ENCODE peak calls at places on chromosomes 11 and 22, in six cellular contexts. One of them, this sample, is unnamed.

GRCh38 chr11:316031-316701 is 2.3 kb downstream of the IFITM1 start:
- DNase-seq in GM13977: no peak
- DNase-seq in activated CD8-positive, alpha-beta T cell treated with anti-CD3 and anti-CD28 coated beads, Interleukin-2, amount 10 ng/mL, durations not matched to agents 7 days and 5 days: peak
- DNase-seq in stimulated activated CD8-positive, alpha-beta memory T cell treated with anti-CD3 and anti-CD28 coated beads, Interleukin-15, amount 100 ng/mL, for 1 hour: no peak
- DNase-seq in dermis blood vessel endothelial cell: no peak
- DNase-seq in activated T-cell treated with anti-CD3 and anti-CD28 coated beads, Interleukin-2, amount 50 U/mL, for 48 hours: peak
- DNase-seq in this sample: no peak

GRCh38 chr22:35564975-35565867 is 24.6 kb downstream of the RASD2 start:
- DNase-seq in activated CD8-positive, alpha-beta T cell treated with anti-CD3 and anti-CD28 coated beads, Interleukin-2, amount 10 ng/mL, durations not matched to agents 7 days and 5 days: no peak
- DNase-seq in GM13977: no peak
- DNase-seq in activated T-cell treated with anti-CD3 and anti-CD28 coated beads, Interleukin-2, amount 50 U/mL, for 48 hours: no peak
- DNase-seq in stimulated activated CD8-positive, alpha-beta memory T cell treated with anti-CD3 and anti-CD28 coated beads, Interleukin-15, amount 100 ng/mL, for 1 hour: no peak
- DNase-seq in dermis blood vessel endothelial cell: no peak
- DNase-seq in this sample: no peak

GRCh38 chr11:103683581-103683980 is 352.9 kb upstream of the DDI1 start:
- DNase-seq in GM13977: no peak
- DNase-seq in stimulated activated CD8-positive, alpha-beta memory T cell treated with anti-CD3 and anti-CD28 coated beads, Interleukin-15, amount 100 ng/mL, for 1 hour: no peak
- DNase-seq in activated T-cell treated with anti-CD3 and anti-CD28 coated beads, Interleukin-2, amount 50 U/mL, for 48 hours: no peak
- DNase-seq in activated CD8-positive, alpha-beta T cell treated with anti-CD3 and anti-CD28 coated beads, Interleukin-2, amount 10 ng/mL, durations not matched to agents 7 days and 5 days: no peak
- DNase-seq in dermis blood vessel endothelial cell: peak
- DNase-seq in this sample: peak

GRCh38 chr22:35301370-35301874 is 1.7 kb downstream of the TOM1 start:
- DNase-seq in dermis blood vessel endothelial cell: no peak
- DNase-seq in stimulated activated CD8-positive, alpha-beta memory T cell treated with anti-CD3 and anti-CD28 coated beads, Interleukin-15, amount 100 ng/mL, for 1 hour: no peak
- DNase-seq in activated T-cell treated with anti-CD3 and anti-CD28 coated beads, Interleukin-2, amount 50 U/mL, for 48 hours: peak
- DNase-seq in GM13977: no peak
- DNase-seq in activated CD8-positive, alpha-beta T cell treated with anti-CD3 and anti-CD28 coated beads, Interleukin-2, amount 10 ng/mL, durations not matched to agents 7 days and 5 days: no peak
- DNase-seq in this sample: peak

GRCh38 chr11:67032830-67033555 is 10.1 kb downstream of the SYT12 start:
- DNase-seq in activated CD8-positive, alpha-beta T cell treated with anti-CD3 and anti-CD28 coated beads, Interleukin-2, amount 10 ng/mL, durations not matched to agents 7 days and 5 days: no peak
- DNase-seq in GM13977: no peak
- DNase-seq in dermis blood vessel endothelial cell: peak
- DNase-seq in stimulated activated CD8-positive, alpha-beta memory T cell treated with anti-CD3 and anti-CD28 coated beads, Interleukin-15, amount 100 ng/mL, for 1 hour: no peak
- DNase-seq in activated T-cell treated with anti-CD3 and anti-CD28 coated beads, Interleukin-2, amount 50 U/mL, for 48 hours: no peak
- DNase-seq in this sample: peak

GRCh38 chr11:110971110-110971509 is 258.9 kb upstream of the ARHGAP20 start:
- DNase-seq in dermis blood vessel endothelial cell: no peak
- DNase-seq in activated T-cell treated with anti-CD3 and anti-CD28 coated beads, Interleukin-2, amount 50 U/mL, for 48 hours: no peak
- DNase-seq in activated CD8-positive, alpha-beta T cell treated with anti-CD3 and anti-CD28 coated beads, Interleukin-2, amount 10 ng/mL, durations not matched to agents 7 days and 5 days: no peak
- DNase-seq in GM13977: no peak
- DNase-seq in stimulated activated CD8-positive, alpha-beta memory T cell treated with anti-CD3 and anti-CD28 coated beads, Interleukin-15, amount 100 ng/mL, for 1 hour: no peak
- DNase-seq in this sample: peak

GRCh38 chr11:33735426-33736147 is 636 bp downstream of the CD59 start:
- DNase-seq in stimulated activated CD8-positive, alpha-beta memory T cell treated with anti-CD3 and anti-CD28 coated beads, Interleukin-15, amount 100 ng/mL, for 1 hour: no peak
- DNase-seq in GM13977: peak
- DNase-seq in dermis blood vessel endothelial cell: peak
- DNase-seq in activated CD8-positive, alpha-beta T cell treated with anti-CD3 and anti-CD28 coated beads, Interleukin-2, amount 10 ng/mL, durations not matched to agents 7 days and 5 days: peak
- DNase-seq in activated T-cell treated with anti-CD3 and anti-CD28 coated beads, Interleukin-2, amount 50 U/mL, for 48 hours: peak
- DNase-seq in this sample: no peak

GRCh38 chr11:3947084-3947483 is 91.6 kb downstream of the STIM1 start:
- DNase-seq in GM13977: peak
- DNase-seq in activated T-cell treated with anti-CD3 and anti-CD28 coated beads, Interleukin-2, amount 50 U/mL, for 48 hours: no peak
- DNase-seq in dermis blood vessel endothelial cell: peak
- DNase-seq in activated CD8-positive, alpha-beta T cell treated with anti-CD3 and anti-CD28 coated beads, Interleukin-2, amount 10 ng/mL, durations not matched to agents 7 days and 5 days: peak
- DNase-seq in stimulated activated CD8-positive, alpha-beta memory T cell treated with anti-CD3 and anti-CD28 coated beads, Interleukin-15, amount 100 ng/mL, for 1 hour: peak
- DNase-seq in this sample: no peak

GRCh38 chr11:134288486-134288885 is 12.3 kb downstream of the GLB1L3 start:
- DNase-seq in GM13977: no peak
- DNase-seq in activated CD8-positive, alpha-beta T cell treated with anti-CD3 and anti-CD28 coated beads, Interleukin-2, amount 10 ng/mL, durations not matched to agents 7 days and 5 days: no peak
- DNase-seq in stimulated activated CD8-positive, alpha-beta memory T cell treated with anti-CD3 and anti-CD28 coated beads, Interleukin-15, amount 100 ng/mL, for 1 hour: no peak
- DNase-seq in dermis blood vessel endothelial cell: no peak
- DNase-seq in activated T-cell treated with anti-CD3 and anti-CD28 coated beads, Interleukin-2, amount 50 U/mL, for 48 hours: no peak
- DNase-seq in this sample: no peak

GRCh38 chr11:793556-793955 is 3.7 kb upstream of the CEND1 start:
- DNase-seq in GM13977: no peak
- DNase-seq in dermis blood vessel endothelial cell: no peak
- DNase-seq in stimulated activated CD8-positive, alpha-beta memory T cell treated with anti-CD3 and anti-CD28 coated beads, Interleukin-15, amount 100 ng/mL, for 1 hour: no peak
- DNase-seq in activated CD8-positive, alpha-beta T cell treated with anti-CD3 and anti-CD28 coated beads, Interleukin-2, amount 10 ng/mL, durations not matched to agents 7 days and 5 days: no peak
- DNase-seq in activated T-cell treated with anti-CD3 and anti-CD28 coated beads, Interleukin-2, amount 50 U/mL, for 48 hours: no peak
- DNase-seq in this sample: no peak

GRCh38 chr22:37711490-37711889 is 14.6 kb downstream of the TRIOBP start:
- DNase-seq in GM13977: no peak
- DNase-seq in stimulated activated CD8-positive, alpha-beta memory T cell treated with anti-CD3 and anti-CD28 coated beads, Interleukin-15, amount 100 ng/mL, for 1 hour: no peak
- DNase-seq in dermis blood vessel endothelial cell: no peak
- DNase-seq in activated T-cell treated with anti-CD3 and anti-CD28 coated beads, Interleukin-2, amount 50 U/mL, for 48 hours: no peak
- DNase-seq in activated CD8-positive, alpha-beta T cell treated with anti-CD3 and anti-CD28 coated beads, Interleukin-2, amount 10 ng/mL, durations not matched to agents 7 days and 5 days: no peak
- DNase-seq in this sample: no peak

GRCh38 chr11:80987161-80987560 is 1546.3 kb upstream of the TENM4 start:
- DNase-seq in dermis blood vessel endothelial cell: no peak
- DNase-seq in activated T-cell treated with anti-CD3 and anti-CD28 coated beads, Interleukin-2, amount 50 U/mL, for 48 hours: no peak
- DNase-seq in activated CD8-positive, alpha-beta T cell treated with anti-CD3 and anti-CD28 coated beads, Interleukin-2, amount 10 ng/mL, durations not matched to agents 7 days and 5 days: no peak
- DNase-seq in GM13977: no peak
- DNase-seq in stimulated activated CD8-positive, alpha-beta memory T cell treated with anti-CD3 and anti-CD28 coated beads, Interleukin-15, amount 100 ng/mL, for 1 hour: no peak
- DNase-seq in this sample: no peak

GRCh38 chr22:39661842-39662676 is 91.5 kb downstream of the CACNA1I start:
- DNase-seq in activated T-cell treated with anti-CD3 and anti-CD28 coated beads, Interleukin-2, amount 50 U/mL, for 48 hours: peak
- DNase-seq in GM13977: peak
- DNase-seq in dermis blood vessel endothelial cell: no peak
- DNase-seq in activated CD8-positive, alpha-beta T cell treated with anti-CD3 and anti-CD28 coated beads, Interleukin-2, amount 10 ng/mL, durations not matched to agents 7 days and 5 days: peak
- DNase-seq in stimulated activated CD8-positive, alpha-beta memory T cell treated with anti-CD3 and anti-CD28 coated beads, Interleukin-15, amount 100 ng/mL, for 1 hour: peak
- DNase-seq in this sample: no peak

GRCh38 chr22:17981497-17981896 is 42.9 kb downstream of the MICAL3 start:
- DNase-seq in activated CD8-positive, alpha-beta T cell treated with anti-CD3 and anti-CD28 coated beads, Interleukin-2, amount 10 ng/mL, durations not matched to agents 7 days and 5 days: no peak
- DNase-seq in GM13977: no peak
- DNase-seq in dermis blood vessel endothelial cell: no peak
- DNase-seq in stimulated activated CD8-positive, alpha-beta memory T cell treated with anti-CD3 and anti-CD28 coated beads, Interleukin-15, amount 100 ng/mL, for 1 hour: no peak
- DNase-seq in activated T-cell treated with anti-CD3 and anti-CD28 coated beads, Interleukin-2, amount 50 U/mL, for 48 hours: no peak
- DNase-seq in this sample: no peak

GRCh38 chr11:130029137-130029536 is 26.5 kb upstream of the PRDM10 start:
- DNase-seq in GM13977: no peak
- DNase-seq in dermis blood vessel endothelial cell: no peak
- DNase-seq in activated T-cell treated with anti-CD3 and anti-CD28 coated beads, Interleukin-2, amount 50 U/mL, for 48 hours: no peak
- DNase-seq in activated CD8-positive, alpha-beta T cell treated with anti-CD3 and anti-CD28 coated beads, Interleukin-2, amount 10 ng/mL, durations not matched to agents 7 days and 5 days: no peak
- DNase-seq in stimulated activated CD8-positive, alpha-beta memory T cell treated with anti-CD3 and anti-CD28 coated beads, Interleukin-15, amount 100 ng/mL, for 1 hour: no peak
- DNase-seq in this sample: peak

GRCh38 chr11:93209476-93209875 is 11.7 kb upstream of the SLC36A4 start:
- DNase-seq in GM13977: no peak
- DNase-seq in stimulated activated CD8-positive, alpha-beta memory T cell treated with anti-CD3 and anti-CD28 coated beads, Interleukin-15, amount 100 ng/mL, for 1 hour: no peak
- DNase-seq in activated CD8-positive, alpha-beta T cell treated with anti-CD3 and anti-CD28 coated beads, Interleukin-2, amount 10 ng/mL, durations not matched to agents 7 days and 5 days: no peak
- DNase-seq in dermis blood vessel endothelial cell: no peak
- DNase-seq in activated T-cell treated with anti-CD3 and anti-CD28 coated beads, Interleukin-2, amount 50 U/mL, for 48 hours: no peak
- DNase-seq in this sample: no peak

GRCh38 chr11:93537022-93537421 is 6.2 kb downstream of the SMCO4 start:
- DNase-seq in activated CD8-positive, alpha-beta T cell treated with anti-CD3 and anti-CD28 coated beads, Interleukin-2, amount 10 ng/mL, durations not matched to agents 7 days and 5 days: no peak
- DNase-seq in activated T-cell treated with anti-CD3 and anti-CD28 coated beads, Interleukin-2, amount 50 U/mL, for 48 hours: no peak
- DNase-seq in dermis blood vessel endothelial cell: no peak
- DNase-seq in stimulated activated CD8-positive, alpha-beta memory T cell treated with anti-CD3 and anti-CD28 coated beads, Interleukin-15, amount 100 ng/mL, for 1 hour: no peak
- DNase-seq in GM13977: no peak
- DNase-seq in this sample: no peak

GRCh38 chr11:129737535-129738230 is 78.0 kb upstream of the TMEM45B start:
- DNase-seq in activated CD8-positive, alpha-beta T cell treated with anti-CD3 and anti-CD28 coated beads, Interleukin-2, amount 10 ng/mL, durations not matched to agents 7 days and 5 days: no peak
- DNase-seq in GM13977: no peak
- DNase-seq in dermis blood vessel endothelial cell: no peak
- DNase-seq in stimulated activated CD8-positive, alpha-beta memory T cell treated with anti-CD3 and anti-CD28 coated beads, Interleukin-15, amount 100 ng/mL, for 1 hour: no peak
- DNase-seq in activated T-cell treated with anti-CD3 and anti-CD28 coated beads, Interleukin-2, amount 50 U/mL, for 48 hours: no peak
- DNase-seq in this sample: no peak

GRCh38 chr22:32824531-32825315 is 23.2 kb downstream of the TIMP3 start:
- DNase-seq in activated T-cell treated with anti-CD3 and anti-CD28 coated beads, Interleukin-2, amount 50 U/mL, for 48 hours: no peak
- DNase-seq in stimulated activated CD8-positive, alpha-beta memory T cell treated with anti-CD3 and anti-CD28 coated beads, Interleukin-15, amount 100 ng/mL, for 1 hour: no peak
- DNase-seq in activated CD8-positive, alpha-beta T cell treated with anti-CD3 and anti-CD28 coated beads, Interleukin-2, amount 10 ng/mL, durations not matched to agents 7 days and 5 days: no peak
- DNase-seq in dermis blood vessel endothelial cell: peak
- DNase-seq in GM13977: no peak
- DNase-seq in this sample: no peak

GRCh38 chr11:3155691-3156258 is 9.3 kb downstream of the OSBPL5 start:
- DNase-seq in activated CD8-positive, alpha-beta T cell treated with anti-CD3 and anti-CD28 coated beads, Interleukin-2, amount 10 ng/mL, durations not matched to agents 7 days and 5 days: no peak
- DNase-seq in stimulated activated CD8-positive, alpha-beta memory T cell treated with anti-CD3 and anti-CD28 coated beads, Interleukin-15, amount 100 ng/mL, for 1 hour: no peak
- DNase-seq in GM13977: no peak
- DNase-seq in activated T-cell treated with anti-CD3 and anti-CD28 coated beads, Interleukin-2, amount 50 U/mL, for 48 hours: no peak
- DNase-seq in dermis blood vessel endothelial cell: no peak
- DNase-seq in this sample: no peak

GRCh38 chr11:106306942-106307341 is 229.5 kb downstream of the AASDHPPT start:
- DNase-seq in activated T-cell treated with anti-CD3 and anti-CD28 coated beads, Interleukin-2, amount 50 U/mL, for 48 hours: no peak
- DNase-seq in stimulated activated CD8-positive, alpha-beta memory T cell treated with anti-CD3 and anti-CD28 coated beads, Interleukin-15, amount 100 ng/mL, for 1 hour: no peak
- DNase-seq in dermis blood vessel endothelial cell: peak
- DNase-seq in activated CD8-positive, alpha-beta T cell treated with anti-CD3 and anti-CD28 coated beads, Interleukin-2, amount 10 ng/mL, durations not matched to agents 7 days and 5 days: no peak
- DNase-seq in GM13977: no peak
- DNase-seq in this sample: peak

GRCh38 chr22:23382796-23383195 is 197.3 kb downstream of the IGLL1 start:
- DNase-seq in stimulated activated CD8-positive, alpha-beta memory T cell treated with anti-CD3 and anti-CD28 coated beads, Interleukin-15, amount 100 ng/mL, for 1 hour: no peak
- DNase-seq in GM13977: no peak
- DNase-seq in activated CD8-positive, alpha-beta T cell treated with anti-CD3 and anti-CD28 coated beads, Interleukin-2, amount 10 ng/mL, durations not matched to agents 7 days and 5 days: no peak
- DNase-seq in dermis blood vessel endothelial cell: no peak
- DNase-seq in activated T-cell treated with anti-CD3 and anti-CD28 coated beads, Interleukin-2, amount 50 U/mL, for 48 hours: no peak
- DNase-seq in this sample: no peak

GRCh38 chr11:76770642-76771445 is 12.3 kb upstream of the TSKU start:
- DNase-seq in GM13977: no peak
- DNase-seq in activated T-cell treated with anti-CD3 and anti-CD28 coated beads, Interleukin-2, amount 50 U/mL, for 48 hours: no peak
- DNase-seq in stimulated activated CD8-positive, alpha-beta memory T cell treated with anti-CD3 and anti-CD28 coated beads, Interleukin-15, amount 100 ng/mL, for 1 hour: no peak
- DNase-seq in activated CD8-positive, alpha-beta T cell treated with anti-CD3 and anti-CD28 coated beads, Interleukin-2, amount 10 ng/mL, durations not matched to agents 7 days and 5 days: no peak
- DNase-seq in dermis blood vessel endothelial cell: no peak
- DNase-seq in this sample: peak

GRCh38 chr11:61914471-61915171 is 2.7 kb downstream of the RAB3IL1 start:
- DNase-seq in GM13977: no peak
- DNase-seq in dermis blood vessel endothelial cell: no peak
- DNase-seq in stimulated activated CD8-positive, alpha-beta memory T cell treated with anti-CD3 and anti-CD28 coated beads, Interleukin-15, amount 100 ng/mL, for 1 hour: no peak
- DNase-seq in activated CD8-positive, alpha-beta T cell treated with anti-CD3 and anti-CD28 coated beads, Interleukin-2, amount 10 ng/mL, durations not matched to agents 7 days and 5 days: no peak
- DNase-seq in activated T-cell treated with anti-CD3 and anti-CD28 coated beads, Interleukin-2, amount 50 U/mL, for 48 hours: no peak
- DNase-seq in this sample: no peak

GRCh38 chr22:44026630-44027511 is 2.8 kb downstream of the PARVB start:
- DNase-seq in activated T-cell treated with anti-CD3 and anti-CD28 coated beads, Interleukin-2, amount 50 U/mL, for 48 hours: peak
- DNase-seq in GM13977: peak
- DNase-seq in activated CD8-positive, alpha-beta T cell treated with anti-CD3 and anti-CD28 coated beads, Interleukin-2, amount 10 ng/mL, durations not matched to agents 7 days and 5 days: peak
- DNase-seq in stimulated activated CD8-positive, alpha-beta memory T cell treated with anti-CD3 and anti-CD28 coated beads, Interleukin-15, amount 100 ng/mL, for 1 hour: peak
- DNase-seq in dermis blood vessel endothelial cell: peak
- DNase-seq in this sample: no peak

GRCh38 chr11:100576044-100577021 is 110.8 kb upstream of the ARHGAP42 start:
- DNase-seq in dermis blood vessel endothelial cell: peak
- DNase-seq in stimulated activated CD8-positive, alpha-beta memory T cell treated with anti-CD3 and anti-CD28 coated beads, Interleukin-15, amount 100 ng/mL, for 1 hour: no peak
- DNase-seq in GM13977: peak
- DNase-seq in activated CD8-positive, alpha-beta T cell treated with anti-CD3 and anti-CD28 coated beads, Interleukin-2, amount 10 ng/mL, durations not matched to agents 7 days and 5 days: peak
- DNase-seq in activated T-cell treated with anti-CD3 and anti-CD28 coated beads, Interleukin-2, amount 50 U/mL, for 48 hours: no peak
- DNase-seq in this sample: peak

GRCh38 chr22:35482311-35482710 is 58.3 kb upstream of the RASD2 start:
- DNase-seq in activated T-cell treated with anti-CD3 and anti-CD28 coated beads, Interleukin-2, amount 50 U/mL, for 48 hours: no peak
- DNase-seq in dermis blood vessel endothelial cell: no peak
- DNase-seq in stimulated activated CD8-positive, alpha-beta memory T cell treated with anti-CD3 and anti-CD28 coated beads, Interleukin-15, amount 100 ng/mL, for 1 hour: no peak
- DNase-seq in GM13977: no peak
- DNase-seq in activated CD8-positive, alpha-beta T cell treated with anti-CD3 and anti-CD28 coated beads, Interleukin-2, amount 10 ng/mL, durations not matched to agents 7 days and 5 days: no peak
- DNase-seq in this sample: no peak

GRCh38 chr11:125280646-125281045 is 116.1 kb downstream of the PKNOX2 start:
- DNase-seq in activated CD8-positive, alpha-beta T cell treated with anti-CD3 and anti-CD28 coated beads, Interleukin-2, amount 10 ng/mL, durations not matched to agents 7 days and 5 days: no peak
- DNase-seq in stimulated activated CD8-positive, alpha-beta memory T cell treated with anti-CD3 and anti-CD28 coated beads, Interleukin-15, amount 100 ng/mL, for 1 hour: no peak
- DNase-seq in dermis blood vessel endothelial cell: no peak
- DNase-seq in activated T-cell treated with anti-CD3 and anti-CD28 coated beads, Interleukin-2, amount 50 U/mL, for 48 hours: no peak
- DNase-seq in GM13977: no peak
- DNase-seq in this sample: no peak

GRCh38 chr11:104451193-104451592 is 287.2 kb upstream of the PDGFD start:
- DNase-seq in activated CD8-positive, alpha-beta T cell treated with anti-CD3 and anti-CD28 coated beads, Interleukin-2, amount 10 ng/mL, durations not matched to agents 7 days and 5 days: no peak
- DNase-seq in dermis blood vessel endothelial cell: no peak
- DNase-seq in GM13977: no peak
- DNase-seq in stimulated activated CD8-positive, alpha-beta memory T cell treated with anti-CD3 and anti-CD28 coated beads, Interleukin-15, amount 100 ng/mL, for 1 hour: no peak
- DNase-seq in activated T-cell treated with anti-CD3 and anti-CD28 coated beads, Interleukin-2, amount 50 U/mL, for 48 hours: no peak
- DNase-seq in this sample: no peak

GRCh38 chr11:134393638-134394037 is 18.4 kb downstream of the B3GAT1 start:
- DNase-seq in dermis blood vessel endothelial cell: no peak
- DNase-seq in stimulated activated CD8-positive, alpha-beta memory T cell treated with anti-CD3 and anti-CD28 coated beads, Interleukin-15, amount 100 ng/mL, for 1 hour: no peak
- DNase-seq in activated T-cell treated with anti-CD3 and anti-CD28 coated beads, Interleukin-2, amount 50 U/mL, for 48 hours: no peak
- DNase-seq in GM13977: no peak
- DNase-seq in activated CD8-positive, alpha-beta T cell treated with anti-CD3 and anti-CD28 coated beads, Interleukin-2, amount 10 ng/mL, durations not matched to agents 7 days and 5 days: no peak
- DNase-seq in this sample: peak

GRCh38 chr11:112599861-112600533 is 339.3 kb upstream of the PLET1 start:
- DNase-seq in GM13977: no peak
- DNase-seq in dermis blood vessel endothelial cell: peak
- DNase-seq in stimulated activated CD8-positive, alpha-beta memory T cell treated with anti-CD3 and anti-CD28 coated beads, Interleukin-15, amount 100 ng/mL, for 1 hour: no peak
- DNase-seq in activated CD8-positive, alpha-beta T cell treated with anti-CD3 and anti-CD28 coated beads, Interleukin-2, amount 10 ng/mL, durations not matched to agents 7 days and 5 days: no peak
- DNase-seq in activated T-cell treated with anti-CD3 and anti-CD28 coated beads, Interleukin-2, amount 50 U/mL, for 48 hours: no peak
- DNase-seq in this sample: no peak

GRCh38 chr11:61514050-61514917 is 5.7 kb downstream of the LRRC10B start:
- DNase-seq in activated CD8-positive, alpha-beta T cell treated with anti-CD3 and anti-CD28 coated beads, Interleukin-2, amount 10 ng/mL, durations not matched to agents 7 days and 5 days: no peak
- DNase-seq in dermis blood vessel endothelial cell: no peak
- DNase-seq in stimulated activated CD8-positive, alpha-beta memory T cell treated with anti-CD3 and anti-CD28 coated beads, Interleukin-15, amount 100 ng/mL, for 1 hour: no peak
- DNase-seq in GM13977: no peak
- DNase-seq in activated T-cell treated with anti-CD3 and anti-CD28 coated beads, Interleukin-2, amount 50 U/mL, for 48 hours: no peak
- DNase-seq in this sample: no peak

GRCh38 chr11:111846063-111846462 is 25.3 kb downstream of the ALG9 start:
- DNase-seq in GM13977: no peak
- DNase-seq in activated T-cell treated with anti-CD3 and anti-CD28 coated beads, Interleukin-2, amount 50 U/mL, for 48 hours: no peak
- DNase-seq in stimulated activated CD8-positive, alpha-beta memory T cell treated with anti-CD3 and anti-CD28 coated beads, Interleukin-15, amount 100 ng/mL, for 1 hour: no peak
- DNase-seq in dermis blood vessel endothelial cell: peak
- DNase-seq in activated CD8-positive, alpha-beta T cell treated with anti-CD3 and anti-CD28 coated beads, Interleukin-2, amount 10 ng/mL, durations not matched to agents 7 days and 5 days: no peak
- DNase-seq in this sample: peak

GRCh38 chr22:35409783-35410662 is 10.1 kb downstream of the MCM5 start:
- DNase-seq in GM13977: peak
- DNase-seq in stimulated activated CD8-positive, alpha-beta memory T cell treated with anti-CD3 and anti-CD28 coated beads, Interleukin-15, amount 100 ng/mL, for 1 hour: no peak
- DNase-seq in activated CD8-positive, alpha-beta T cell treated with anti-CD3 and anti-CD28 coated beads, Interleukin-2, amount 10 ng/mL, durations not matched to agents 7 days and 5 days: peak
- DNase-seq in activated T-cell treated with anti-CD3 and anti-CD28 coated beads, Interleukin-2, amount 50 U/mL, for 48 hours: no peak
- DNase-seq in dermis blood vessel endothelial cell: no peak
- DNase-seq in this sample: no peak

GRCh38 chr11:107924306-107924705 is 3.9 kb upstream of the RAB39A start:
- DNase-seq in activated T-cell treated with anti-CD3 and anti-CD28 coated beads, Interleukin-2, amount 50 U/mL, for 48 hours: no peak
- DNase-seq in GM13977: no peak
- DNase-seq in dermis blood vessel endothelial cell: no peak
- DNase-seq in stimulated activated CD8-positive, alpha-beta memory T cell treated with anti-CD3 and anti-CD28 coated beads, Interleukin-15, amount 100 ng/mL, for 1 hour: no peak
- DNase-seq in activated CD8-positive, alpha-beta T cell treated with anti-CD3 and anti-CD28 coated beads, Interleukin-2, amount 10 ng/mL, durations not matched to agents 7 days and 5 days: no peak
- DNase-seq in this sample: no peak

GRCh38 chr11:32382339-32383049 is 52.8 kb downstream of the WT1 start:
- DNase-seq in stimulated activated CD8-positive, alpha-beta memory T cell treated with anti-CD3 and anti-CD28 coated beads, Interleukin-15, amount 100 ng/mL, for 1 hour: no peak
- DNase-seq in activated T-cell treated with anti-CD3 and anti-CD28 coated beads, Interleukin-2, amount 50 U/mL, for 48 hours: no peak
- DNase-seq in dermis blood vessel endothelial cell: no peak
- DNase-seq in activated CD8-positive, alpha-beta T cell treated with anti-CD3 and anti-CD28 coated beads, Interleukin-2, amount 10 ng/mL, durations not matched to agents 7 days and 5 days: no peak
- DNase-seq in GM13977: no peak
- DNase-seq in this sample: peak

GRCh38 chr22:39277135-39277607 is 32.4 kb upstream of the PDGFB start:
- DNase-seq in GM13977: no peak
- DNase-seq in dermis blood vessel endothelial cell: no peak
- DNase-seq in stimulated activated CD8-positive, alpha-beta memory T cell treated with anti-CD3 and anti-CD28 coated beads, Interleukin-15, amount 100 ng/mL, for 1 hour: no peak
- DNase-seq in activated T-cell treated with anti-CD3 and anti-CD28 coated beads, Interleukin-2, amount 50 U/mL, for 48 hours: no peak
- DNase-seq in activated CD8-positive, alpha-beta T cell treated with anti-CD3 and anti-CD28 coated beads, Interleukin-2, amount 10 ng/mL, durations not matched to agents 7 days and 5 days: no peak
- DNase-seq in this sample: peak